ENCODE peak calls at places on chromosome 5, in five cellular contexts. R is HTR-8/SVneo, J is AG09319, D is COR-L47, G is activated T-helper 1 cell treated with Interleukin-2 at 50 U/mL for 16 hours. F is an unnamed sample.

GRCh38 chr5:110258460-110258859 is 468.0 kb downstream of the TMEM232 start:
- DNase-seq in J (peak), R (peak), G (no peak), D (no peak), F (peak)

GRCh38 chr5:174837919-174838902 is 113.8 kb downstream of the MSX2 start:
- DNase-seq in G (no peak), J (peak), R (peak), D (peak), F (no peak)

GRCh38 chr5:14415516-14416074 is 166.0 kb upstream of the OTULINL start:
- DNase-seq in D (no peak), R (no peak), G (no peak), J (no peak), F (no peak)

GRCh38 chr5:112534564-112534963 is 115.5 kb upstream of the EPB41L4A start:
- DNase-seq in R (no peak), J (no peak), G (no peak), D (no peak), F (no peak)

GRCh38 chr5:43065384-43066230 is 25.5 kb upstream of the ANXA2R start:
- DNase-seq in R (no peak), J (no peak), G (peak), D (peak), F (no peak)

GRCh38 chr5:91079037-91079436 is 304.1 kb downstream of the ARRDC3 start:
- DNase-seq in D (no peak), R (no peak), G (no peak), J (peak), F (no peak)

GRCh38 chr5:80204808-80205614 is 50.8 kb downstream of the SERINC5 start:
- DNase-seq in J (no peak), G (no peak), R (no peak), D (no peak), F (peak)

GRCh38 chr5:3024541-3024940 is 273.1 kb upstream of the IRX2 start:
- DNase-seq in R (no peak), D (no peak), J (no peak), G (no peak), F (no peak)

GRCh38 chr5:24535646-24536045 is 109.1 kb downstream of the CDH10 start:
- DNase-seq in R (no peak), J (no peak), D (peak), G (no peak), F (no peak)